ENCODE peak calls at places on chromosomes 13 and 19, in six cellular contexts. C is stimulated activated CD8-positive, alpha-beta memory T cell treated with anti-CD3 and anti-CD28 coated beads, Interleukin-2, amount 100 ng/mL, for 48 hours; V is type B pancreatic cell; Z is T-helper 1 cell; P is activated CD8-positive, alpha-beta memory T cell treated with anti-CD3 and anti-CD28 coated beads, Interleukin-2, amount 50 U/mL, for 4 hours; Q is left colon. J is an unnamed sample.

GRCh38 chr13:88895261-88895941 is 1224.2 kb downstream of the SLITRK5 start:
- DNase-seq in C (no peak), V (no peak), Z (no peak), P (no peak), Q (no peak), J (no peak)

GRCh38 chr13:26050568-26051230 is 1.1 kb downstream of the SHISA2 start:
- DNase-seq in C (no peak), V (peak; percentile 73), Z (no peak), P (no peak), Q (no peak), J (no peak)

GRCh38 chr19:46035986-46036744 is 4.6 kb downstream of the IGFL4 start:
- DNase-seq in C (no peak), V (no peak), Z (no peak), P (no peak), Q (no peak), J (no peak)

GRCh38 chr19:17560205-17560595 is 4.8 kb downstream of the COLGALT1 start:
- DNase-seq in C (no peak), V (no peak), Z (no peak), P (no peak), Q (no peak), J (no peak)

GRCh38 chr19:13089139-13089856 is 13.4 kb downstream of the LYL1 start:
- DNase-seq in C (no peak), V (no peak), Z (no peak), P (no peak), Q (no peak), J (no peak)

GRCh38 chr13:41588899-41589298 is 131.5 kb downstream of the RGCC start:
- DNase-seq in C (peak; percentile 3), V (no peak), Z (no peak), P (peak; percentile 22), Q (no peak), J (no peak)

GRCh38 chr19:14413765-14414171 is 5.4 kb downstream of the DDX39A start:
- DNase-seq in C (no peak), V (no peak), Z (no peak), P (no peak), Q (no peak), J (no peak)

GRCh38 chr13:110448230-110448629 is 113.3 kb downstream of the RAB20 start:
- DNase-seq in C (no peak), V (no peak), Z (no peak), P (no peak), Q (no peak), J (no peak)

GRCh38 chr19:52221831-52222375 is 32.1 kb downstream of the PPP2R1A start:
- DNase-seq in C (no peak), V (no peak), Z (no peak), P (no peak), Q (no peak), J (no peak)

GRCh38 chr13:95117092-95117491 is 184.2 kb downstream of the ABCC4 start:
- DNase-seq in C (no peak), V (no peak), Z (no peak), P (no peak), Q (no peak), J (no peak)

GRCh38 chr19:9848060-9848459 is 12.9 kb downstream of the PIN1 start:
- DNase-seq in C (no peak), V (no peak), Z (peak; percentile 27), P (peak; percentile 48), Q (no peak), J (no peak)

GRCh38 chr19:3397266-3398022 is 31.1 kb downstream of the NFIC start:
- DNase-seq in C (no peak), V (no peak), Z (no peak), P (no peak), Q (peak; percentile 66), J (peak; percentile 45)

GRCh38 chr13:51451467-51452390 is 1.1 kb downstream of the INTS6 start:
- DNase-seq in C (peak; percentile 71), V (peak; percentile 78), Z (peak; percentile 65), P (peak; percentile 72), Q (peak; percentile 82), J (peak; percentile 76)

GRCh38 chr19:35459414-35460082 is 11.5 kb downstream of the FFAR2 start:
- DNase-seq in C (no peak), V (no peak), Z (no peak), P (no peak), Q (no peak), J (no peak)

GRCh38 chr19:6467384-6467783 is 3.3 kb downstream of the CRB3 start:
- DNase-seq in C (no peak), V (no peak), Z (no peak), P (no peak), Q (no peak), J (no peak)

GRCh38 chr13:23608704-23609413 is 38.6 kb downstream of the TNFRSF19 start:
- DNase-seq in C (no peak), V (no peak), Z (no peak), P (no peak), Q (peak; percentile 42), J (no peak)

GRCh38 chr13:27442071-27442647 is 8.2 kb downstream of the MTIF3 start:
- DNase-seq in C (no peak), V (no peak), Z (peak; percentile 28), P (no peak), Q (peak; percentile 52), J (peak; percentile 90)

GRCh38 chr13:31610270-31610998 is 128.9 kb upstream of the RXFP2 start:
- DNase-seq in C (no peak), V (no peak), Z (no peak), P (no peak), Q (no peak), J (no peak)

GRCh38 chr13:20442798-20443381 is 82.8 kb downstream of the CRYL1 start:
- DNase-seq in C (no peak), V (no peak), Z (no peak), P (no peak), Q (peak; percentile 84), J (peak; percentile 18)

GRCh38 chr13:54367639-54368271 is 1339.1 kb downstream of the OLFM4 start:
- DNase-seq in C (no peak), V (no peak), Z (no peak), P (no peak), Q (no peak), J (peak; percentile 4)

GRCh38 chr13:109873351-109874123 is 87.2 kb upstream of the IRS2 start:
- DNase-seq in C (no peak), V (no peak), Z (no peak), P (no peak), Q (no peak), J (no peak)